ENCODE peak calls at places on chromosomes 12 and 14, in four cellular contexts. M is brain microvascular endothelial cell, K is left lung, D is ovary. H is an unnamed sample.

GRCh38 chr12:107238276-107238675 is 144.9 kb upstream of the CRY1 start:
- DNase-seq in M (peak; percentile 38), K (no peak), D (no peak), H (no peak)

GRCh38 chr12:51320695-51321320 is 3.2 kb downstream of the BIN2 start:
- DNase-seq in M (no peak), K (no peak), D (no peak), H (no peak)

GRCh38 chr14:31880935-31881334 is 196.2 kb upstream of the ARHGAP5 start:
- DNase-seq in M (peak; percentile 93), K (no peak), D (no peak), H (no peak)

GRCh38 chr12:47378222-47378582 is 298.4 kb upstream of the AMIGO2 start:
- DNase-seq in M (no peak), K (no peak), D (no peak), H (no peak)

GRCh38 chr14:98704441-98704840 is 567.6 kb downstream of the BCL11B start:
- DNase-seq in M (no peak), K (no peak), D (no peak), H (no peak)

GRCh38 chr12:107495604-107496003 is 190.0 kb upstream of the PWP1 start:
- DNase-seq in M (no peak), K (no peak), D (no peak), H (no peak)

GRCh38 chr12:65355461-65355860 is 77.0 kb downstream of the MSRB3 start:
- DNase-seq in M (no peak), K (no peak), D (no peak), H (no peak)

GRCh38 chr12:71693126-71693525 is 7.2 kb downstream of the TMEM19 start:
- DNase-seq in M (no peak), K (no peak), D (no peak), H (no peak)

GRCh38 chr12:93601591-93601990 is 29.1 kb downstream of the SOCS2 start:
- DNase-seq in M (no peak), K (no peak), D (no peak), H (no peak)

GRCh38 chr12:122121341-122122192 is 43.0 kb downstream of the MLXIP start:
- DNase-seq in M (no peak), K (peak; percentile 58), D (peak; percentile 34), H (peak; percentile 42)

GRCh38 chr14:54906075-54906474 is 3.4 kb upstream of the GCH1 start:
- DNase-seq in M (no peak), K (no peak), D (no peak), H (no peak)

GRCh38 chr12:66903782-66904396 is 225.0 kb upstream of the GRIP1 start:
- DNase-seq in M (no peak), K (no peak), D (no peak), H (no peak)

GRCh38 chr12:75943730-75944096 is 87.9 kb downstream of the PHLDA1 start:
- DNase-seq in M (peak; percentile 43), K (no peak), D (no peak), H (no peak)

GRCh38 chr12:14629832-14630688 is 62.4 kb upstream of the PLBD1 start:
- DNase-seq in M (peak; percentile 79), K (no peak), D (peak; percentile 60), H (peak; percentile 51)

GRCh38 chr12:4271433-4272013 is 2.0 kb upstream of the CCND2 start:
- DNase-seq in M (no peak), K (no peak), D (no peak), H (no peak)

GRCh38 chr14:32087173-32087861 is 10.2 kb downstream of the ARHGAP5 start:
- DNase-seq in M (peak; percentile 49), K (no peak), D (no peak), H (no peak)

GRCh38 chr12:46875095-46875494 is 49.3 kb upstream of the SLC38A4 start:
- DNase-seq in M (no peak), K (no peak), D (no peak), H (no peak)

GRCh38 chr14:35829449-35829848 is 3.3 kb downstream of the BRMS1L start:
- DNase-seq in M (no peak), K (no peak), D (no peak), H (no peak)

GRCh38 chr12:47212701-47213039 is 132.9 kb upstream of the AMIGO2 start:
- DNase-seq in M (no peak), K (no peak), D (no peak), H (no peak)

GRCh38 chr14:92546347-92547053 is 32.9 kb downstream of the RIN3 start:
- DNase-seq in M (peak; percentile 16), K (no peak), D (no peak), H (no peak)

GRCh38 chr14:22555573-22556011 is 33.4 kb downstream of the DAD1 start:
- DNase-seq in M (no peak), K (no peak), D (no peak), H (no peak)

GRCh38 chr14:68952544-68953535 is 26.3 kb downstream of the ACTN1 start:
- DNase-seq in M (no peak), K (no peak), D (peak; percentile 63), H (no peak)

GRCh38 chr12:46711756-46712155 is 114.0 kb downstream of the SLC38A4 start:
- DNase-seq in M (no peak), K (no peak), D (no peak), H (no peak)

GRCh38 chr12:49282302-49282701 is 12.6 kb upstream of the PRPH start:
- DNase-seq in M (no peak), K (no peak), D (no peak), H (no peak)

GRCh38 chr14:92464716-92465115 is 48.9 kb upstream of the RIN3 start:
- DNase-seq in M (no peak), K (no peak), D (no peak), H (no peak)

GRCh38 chr12:117111386-117112267 is 12.4 kb upstream of the TESC start:
- DNase-seq in M (no peak), K (no peak), D (no peak), H (no peak)

GRCh38 chr14:70836946-70837345 is 27.6 kb upstream of the MAP3K9 start:
- DNase-seq in M (no peak), K (no peak), D (no peak), H (no peak)

GRCh38 chr12:96890331-96890730 is 16.7 kb upstream of the NEDD1 start:
- DNase-seq in M (no peak), K (no peak), D (no peak), H (no peak)

DNA sequence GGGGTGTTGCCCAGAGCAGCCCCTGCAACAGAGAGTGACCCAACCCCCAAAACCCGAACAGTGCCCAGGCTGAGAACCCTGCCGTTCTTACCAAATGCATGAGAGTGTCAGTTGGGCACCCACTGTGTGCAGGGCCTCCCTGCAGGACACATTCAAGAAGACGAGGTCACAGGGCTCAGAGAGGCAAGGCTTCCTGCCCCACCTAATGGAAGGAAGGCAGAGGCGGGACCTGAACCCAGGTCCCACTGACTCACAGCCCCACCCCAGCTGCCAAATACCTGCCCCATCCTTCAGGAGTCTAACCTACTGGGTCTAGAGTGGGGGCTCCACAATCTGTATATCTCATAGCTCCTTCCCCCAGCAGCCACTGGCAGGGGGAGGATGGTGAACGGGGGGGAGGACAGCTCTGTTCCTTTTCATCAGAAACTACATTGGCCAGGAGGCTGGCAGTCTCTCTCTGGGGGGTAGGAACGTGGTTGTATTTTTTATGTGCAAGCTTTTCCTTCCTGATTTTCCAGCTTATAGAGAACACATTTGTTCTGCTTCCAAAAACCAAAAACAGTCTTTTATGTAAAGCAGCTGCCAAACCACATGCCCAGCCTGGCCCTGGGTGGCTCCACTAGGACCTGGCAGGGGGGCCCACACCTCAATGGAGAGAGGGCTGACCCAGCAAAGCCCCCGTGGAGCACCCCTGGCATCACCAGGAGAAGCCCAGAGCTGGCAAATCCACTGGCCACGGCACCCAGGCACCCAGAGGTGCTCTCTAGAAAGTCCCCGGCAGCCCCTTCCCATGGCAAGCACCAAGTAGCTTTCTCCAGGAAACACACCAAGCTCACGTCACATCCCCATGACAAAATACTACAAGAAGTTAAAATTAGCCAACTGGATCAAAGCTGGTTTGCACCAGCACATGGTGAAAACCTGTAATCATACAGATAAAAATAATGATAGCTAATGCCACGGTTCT is 17.0 kb downstream of the NCOR2 start:
- DNase-seq in M (no peak), K (peak; percentile 76), D (no peak), H (no peak)
- H3K4me3 ChIP-seq in M (no peak overlapping the region), K (no peak overlapping the region), D (no peak overlapping the region), H (no peak overlapping the region)

GRCh38 chr12:68784015-68784414 is 24.0 kb upstream of the MDM2 start:
- DNase-seq in M (no peak), K (no peak), D (no peak), H (no peak)
- H3K4me3 ChIP-seq in M (no peak overlapping the region), K (no peak overlapping the region), D (no peak overlapping the region), H (no peak overlapping the region)

DNA sequence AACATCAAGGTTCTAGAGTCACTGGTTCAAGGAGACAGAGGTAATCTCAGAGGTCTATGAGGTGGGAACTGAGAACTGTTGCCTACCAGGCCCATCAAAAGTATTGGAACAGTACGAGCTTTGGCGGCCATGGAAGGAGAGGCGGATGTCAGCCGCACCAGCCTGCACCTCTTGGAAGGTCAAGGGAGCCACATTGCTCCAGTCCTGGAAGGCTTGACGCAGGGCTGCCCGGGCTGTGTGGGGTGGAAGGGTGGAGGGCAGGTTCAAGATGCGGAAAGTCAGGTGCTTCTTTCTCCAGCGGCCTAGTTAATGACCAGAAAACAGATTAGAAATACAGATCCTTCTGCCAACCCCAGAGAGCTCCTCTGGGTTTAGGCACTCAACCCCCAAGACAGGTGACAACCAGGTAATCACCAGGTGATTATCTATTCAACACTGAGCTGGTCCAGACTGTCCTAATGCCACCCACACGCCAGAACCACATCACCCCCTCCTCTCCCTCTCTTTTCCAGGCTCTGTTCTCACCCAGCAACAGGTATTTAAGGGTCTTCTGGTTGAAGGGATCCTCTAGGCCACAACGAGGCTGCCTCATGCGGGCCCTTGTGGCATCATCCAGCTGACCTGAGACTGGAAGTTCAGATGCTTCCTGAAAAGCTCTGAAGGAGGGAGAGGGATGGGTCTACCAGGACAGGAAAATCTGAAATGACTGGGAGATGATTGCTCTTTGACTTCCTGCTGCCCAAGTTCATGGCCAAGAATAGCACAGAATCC is 2.0 kb downstream of the MMP19 start:
- DNase-seq in M (no peak), K (no peak), D (no peak), H (no peak)
- H3K4me3 ChIP-seq in M (no peak overlapping the region), K (peak overlapping the region; percentile 54), D (no peak overlapping the region), H (no peak overlapping the region)

DNA sequence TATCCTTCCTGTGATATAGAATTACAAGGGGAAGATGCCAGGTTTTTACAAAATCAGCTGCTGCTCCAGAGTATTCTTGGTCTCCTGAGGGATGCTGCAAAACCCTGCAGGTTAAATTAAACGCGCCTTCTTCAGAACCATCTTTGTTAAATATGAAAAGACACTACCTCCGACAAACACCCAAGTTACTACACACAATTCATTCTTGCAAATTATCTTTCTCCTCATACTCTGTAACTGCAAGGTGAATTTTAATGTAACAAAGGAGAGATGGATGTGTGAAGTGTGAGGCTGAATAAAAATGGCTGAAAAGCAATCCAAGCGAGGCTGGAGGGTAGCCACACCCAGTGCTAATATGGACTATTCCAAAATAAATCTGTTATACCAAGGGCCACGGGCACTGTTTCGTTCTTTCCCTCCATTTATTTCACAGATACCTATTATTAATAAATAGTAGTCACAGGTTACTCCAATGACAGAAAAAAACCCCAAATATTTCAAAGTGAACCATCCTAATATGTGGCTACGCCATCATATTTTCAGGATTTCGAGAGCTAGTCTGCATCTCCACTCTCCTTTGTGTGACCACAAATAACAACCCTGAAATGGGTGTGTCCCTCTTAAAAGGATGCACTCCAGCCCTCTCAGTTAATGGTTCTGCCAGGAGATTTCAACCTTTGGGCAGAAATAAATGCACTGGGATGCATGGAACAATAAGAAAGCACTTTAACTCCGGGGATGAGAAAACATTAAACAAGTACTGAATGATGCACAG is 53.0 kb upstream of the CCDC175 start:
- DNase-seq in M (no peak), K (no peak), D (no peak), H (no peak)
- H3K4me3 ChIP-seq in M (no peak overlapping the region), K (no peak overlapping the region), D (no peak overlapping the region), H (no peak overlapping the region)

H was measured in pancreas.